ENCODE peak calls at places on chromosomes 2 and 18, in five cellular contexts. V is iPS DF 6.9, F is heart left ventricle, E is tibial artery, Z is Caco-2. B is an unnamed sample. For H3K4me1, the result is how much of the 10 kb centered on the place peaks cover.

GRCh38 chr2:85008252-85008651 is 37.3 kb downstream of the KCMF1 start:
- DNase-seq in F (no peak), V (no peak), E (no peak), Z (no peak), B (no peak)

GRCh38 chr2:195319548-195320415 is 337.2 kb upstream of the SLC39A10 start:
- DNase-seq in V (no peak), F (no peak), E (no peak), Z (no peak), B (no peak)

GRCh38 chr2:38394903-38395341 is 17.8 kb upstream of the ATL2 start:
- DNase-seq in V (no peak), E (no peak), F (no peak), Z (no peak), B (no peak)

GRCh38 chr2:179454443-179455218 is 190.0 kb upstream of the SESTD1 start:
- DNase-seq in Z (no peak), E (no peak), F (no peak), V (no peak), B (peak)

GRCh38 chr18:48991299-48992055 is 40.7 kb upstream of the SMAD7 start:
- DNase-seq in Z (no peak), F (no peak), E (no peak), V (no peak), B (no peak)

GRCh38 chr2:71102981-71103681 is 26.9 kb downstream of the MCEE start:
- DNase-seq in V (no peak), F (no peak), E (no peak), Z (peak), B (no peak)

GRCh38 chr18:1018211-1018651 is 113.6 kb downstream of the ADCYAP1 start:
- DNase-seq in Z (no peak), E (no peak), V (no peak), F (no peak), B (no peak)

GRCh38 chr18:13179566-13180113 is 38.9 kb upstream of the LDLRAD4 start:
- DNase-seq in V (no peak), Z (peak), E (no peak), F (no peak), B (no peak)

GRCh38 chr18:8703781-8704301 is 1.5 kb upstream of the MTCL1 start:
- DNase-seq in Z (peak), E (no peak), V (no peak), F (no peak), B (no peak)

GRCh38 chr2:67982956-67983355 is 79.8 kb downstream of the C1D start:
- DNase-seq in E (no peak), F (no peak), V (no peak), Z (no peak), B (no peak)

GRCh38 chr2:60707750-60708371 is 48.2 kb upstream of the PAPOLG start:
- DNase-seq in V (no peak), E (no peak), Z (peak), F (no peak), B (peak)

GRCh38 chr2:160042054-160042453 is 20.4 kb downstream of the PLA2R1 start:
- DNase-seq in Z (no peak), E (no peak), F (no peak), V (no peak), B (no peak)

GRCh38 chr2:54560146-54560881 is 104.2 kb downstream of the SPTBN1 start:
- DNase-seq in E (peak), F (no peak), V (no peak), Z (peak), B (no peak)

GRCh38 chr2:10279946-10280463 is 22.7 kb upstream of the HPCAL1 start:
- DNase-seq in Z (no peak), E (peak), V (no peak), F (no peak), B (no peak)

GRCh38 chr2:98008415-98008814 is 12.7 kb upstream of the TMEM131 start:
- DNase-seq in Z (no peak), F (no peak), E (no peak), V (no peak), B (no peak)
- H3K4me1 ChIP-seq in Z (under half), F (under half), E (under half), V (under half), B (under half)

GRCh38 chr2:28603821-28604220 is 108.0 kb downstream of the PLB1 start:
- DNase-seq in V (no peak), E (no peak), Z (no peak), F (no peak), B (no peak)

GRCh38 chr2:28602136-28602660 is 106.3 kb downstream of the PLB1 start:
- DNase-seq in Z (no peak), E (no peak), F (no peak), V (no peak), B (no peak)

GRCh38 chr2:28602751-28603639 is 107.1 kb downstream of the PLB1 start:
- DNase-seq in Z (no peak), V (no peak), F (no peak), E (no peak), B (no peak)

GRCh38 chr2:28606986-28607441 is 111.2 kb downstream of the PLB1 start:
- DNase-seq in E (no peak), V (no peak), Z (peak), F (no peak), B (peak)

GRCh38 chr2:28604284-28604843 is 108.5 kb downstream of the PLB1 start:
- DNase-seq in Z (no peak), V (no peak), E (no peak), F (no peak), B (no peak)
- H3K4me1 ChIP-seq in Z (under half), V (under half), E (under half), F (under half), B (under half)

GRCh38 chr18:23300211-23300887 is 152.7 kb upstream of the RIOK3 start:
- DNase-seq in Z (no peak), V (no peak), F (no peak), E (no peak), B (no peak)
- H3K4me1 ChIP-seq in Z (under half), V (under half), F (under half), E (under half), B (under half)

DNA sequence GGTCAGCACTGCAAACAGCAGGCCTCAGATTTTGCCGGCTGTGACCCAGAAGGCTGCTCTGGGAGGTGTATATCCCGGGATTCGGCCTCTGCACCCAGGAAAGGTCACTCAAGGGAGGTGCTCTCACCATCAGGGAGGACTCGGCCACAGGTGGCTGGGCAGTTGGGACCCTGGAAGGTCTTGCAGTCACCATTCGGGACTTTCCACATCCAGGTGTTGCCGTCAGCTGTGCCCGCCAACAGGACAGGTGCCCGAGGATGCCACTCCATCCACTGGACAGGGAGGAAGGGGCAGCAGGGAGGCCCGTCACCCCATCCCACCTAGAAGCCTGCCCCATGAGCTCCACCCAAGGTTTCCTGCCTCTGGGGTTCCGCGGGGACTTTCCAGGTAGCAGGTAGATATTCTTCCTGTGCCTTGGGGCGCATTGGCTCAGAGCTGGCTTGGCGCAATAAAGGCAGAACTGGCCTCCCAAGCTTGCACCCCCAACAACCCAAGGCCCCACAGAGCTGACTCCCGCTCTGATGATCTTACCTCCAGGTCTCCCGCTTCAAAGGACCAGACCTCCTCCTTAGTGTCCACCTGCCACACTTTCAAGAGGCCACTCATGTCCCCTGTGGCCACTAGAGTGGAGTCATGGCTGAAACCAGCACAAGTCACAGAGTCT is 3.5 kb downstream of the AAMP start:
- DNase-seq in F (no peak), E (peak), V (no peak), Z (no peak), B (no peak)
- H3K4me1 ChIP-seq in F (under half), E (under half), V (under half), Z (under half), B (under half)

GRCh38 chr2:237671466-237672173 is 44.2 kb downstream of the LRRFIP1 start:
- DNase-seq in V (no peak), E (peak), F (no peak), Z (no peak), B (no peak)

GRCh38 chr2:237674731-237675276 is 47.4 kb downstream of the LRRFIP1 start:
- DNase-seq in F (peak), V (no peak), E (peak), Z (no peak), B (peak)

GRCh38 chr2:237672731-237673129 is 45.3 kb downstream of the LRRFIP1 start:
- DNase-seq in V (no peak), E (no peak), Z (no peak), F (no peak), B (no peak)

GRCh38 chr2:237675326-237675725 is 47.9 kb downstream of the LRRFIP1 start:
- DNase-seq in F (no peak), V (no peak), E (no peak), Z (no peak), B (no peak)

GRCh38 chr2:237673130-237673921 is 45.9 kb downstream of the LRRFIP1 start:
- DNase-seq in V (no peak), Z (no peak), F (peak), E (peak), B (peak)
- H3K4me1 ChIP-seq in V (under half), Z (under half), F (half or more), E (under half), B (under half)

DNA sequence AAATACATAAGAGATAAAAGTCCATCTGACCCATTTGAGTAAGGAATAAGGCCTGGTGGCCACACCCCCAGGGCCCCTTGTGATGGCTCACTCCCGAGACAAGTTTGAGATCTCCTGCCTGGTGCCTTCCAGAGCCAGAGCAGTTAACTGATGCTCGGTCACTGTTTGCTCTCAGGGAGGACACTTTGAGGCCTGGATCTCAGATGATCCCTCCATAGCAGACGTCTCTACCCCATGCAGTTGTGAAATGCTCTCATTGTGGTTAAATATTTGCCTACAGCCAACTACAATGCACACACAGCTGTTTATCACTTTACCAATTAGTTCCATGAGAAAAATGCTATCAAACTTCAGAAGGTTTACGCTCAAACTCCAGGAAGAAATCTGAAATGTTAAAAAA is 12.3 kb downstream of the GYPC start:
- DNase-seq in Z (no peak), V (no peak), E (no peak), F (no peak), B (no peak)
- H3K4me1 ChIP-seq in Z (under half), V (under half), E (under half), F (half or more), B (under half)